ENCODE peak calls at places on chromosomes 2 and 18, in six cellular contexts. N, K, T, Z, R and F are unnamed samples.

GRCh38 chr18:65610939-65611338 is 139.9 kb upstream of the CDH7 start:
- DNase-seq in R (no peak), N (no peak), Z (no peak), T (no peak), K (no peak), F (no peak)

GRCh38 chr18:9017900-9018217 is 84.6 kb upstream of the NDUFV2 start:
- DNase-seq in T (peak), K (no peak), N (no peak), R (no peak), Z (no peak), F (no peak)

GRCh38 chr18:79540914-79541301 is 138.7 kb upstream of the CTDP1 start:
- DNase-seq in K (no peak), Z (no peak), R (no peak), N (no peak), T (no peak), F (no peak)

GRCh38 chr18:78573773-78574172 is 405.8 kb upstream of the SALL3 start:
- DNase-seq in Z (no peak), N (no peak), K (no peak), R (no peak), T (no peak), F (no peak)

GRCh38 chr2:173386441-173387044 is 31.9 kb downstream of the CDCA7 start:
- DNase-seq in T (no peak), Z (no peak), R (no peak), N (no peak), K (no peak), F (no peak)

GRCh38 chr2:128269358-128270305 is 49.0 kb downstream of the HS6ST1 start:
- DNase-seq in T (no peak), Z (peak), R (no peak), K (no peak), N (no peak), F (no peak)

GRCh38 chr2:150917956-150918713 is 343.5 kb downstream of the RBM43 start:
- DNase-seq in T (no peak), Z (no peak), K (no peak), N (no peak), R (no peak), F (no peak)

GRCh38 chr2:16652296-16653082 is 13.1 kb downstream of the CYRIA start:
- DNase-seq in R (no peak), Z (no peak), N (no peak), T (peak), K (no peak), F (no peak)

GRCh38 chr2:66472225-66472843 is 37.4 kb downstream of the MEIS1 start:
- DNase-seq in Z (no peak), R (no peak), T (no peak), N (no peak), K (no peak), F (no peak)

GRCh38 chr2:190576565-190576964 is 42.0 kb upstream of the NEMP2 start:
- DNase-seq in Z (no peak), T (no peak), K (no peak), R (no peak), N (no peak), F (no peak)

GRCh38 chr18:13227910-13228309 is 9.3 kb downstream of the LDLRAD4 start:
- DNase-seq in R (no peak), Z (no peak), N (no peak), T (no peak), K (no peak), F (no peak)